ENCODE peak calls at places on chromosome 3, in ten cellular contexts. A is A549; W is anterior cingulate cortex; K is activated CD8-positive, alpha-beta memory T cell treated with anti-CD3 and anti-CD28 coated beads, Interleukin-2, amount 50 U/mL, for 48 hours; Z is EL; U is activated CD4-positive, alpha-beta T cell treated with anti-CD3 and anti-CD28 coated beads, Interleukin-2, amount 50 U/mL, for 1 hour; Q is HEK293T; S is EH; J is T-cell; R is posterior vena cava. T is an unnamed sample.

GRCh38 chr3:39150170-39150802 is 3.1 kb downstream of the CSRNP1 start:
- DNase-seq in A (no peak), W (no peak), K (no peak), Z (no peak), U (no peak), Q (no peak), S (no peak), J (no peak), R (no peak), T (no peak)

GRCh38 chr3:52495096-52495495 is at the start of gene STAB1:
- DNase-seq in A (no peak), W (no peak), K (no peak), Z (no peak), U (no peak), Q (no peak), S (no peak), J (no peak), R (peak; percentile 93), T (no peak)

GRCh38 chr3:184746131-184747120 is 34.6 kb upstream of the MAGEF1 start:
- DNase-seq in A (no peak), W (no peak), K (no peak), Z (no peak), U (no peak), Q (no peak), S (no peak), J (no peak), R (peak; percentile 66), T (no peak)

GRCh38 chr3:33008282-33008681 is 56.8 kb downstream of the CCR4 start:
- DNase-seq in A (no peak), W (no peak), K (no peak), Z (no peak), U (no peak), Q (no peak), S (no peak), J (peak; percentile 9), R (no peak), T (no peak)

GRCh38 chr3:187101184-187102072 is 37.9 kb downstream of the RPL39L start:
- DNase-seq in A (peak; percentile 22), W (no peak), K (no peak), Z (peak; percentile 72), U (peak; percentile 54), Q (peak; percentile 10), S (peak; percentile 78), J (peak; percentile 29), R (peak; percentile 93), T (no peak)

GRCh38 chr3:133393691-133394474 is 6.0 kb upstream of the BFSP2 start:
- DNase-seq in A (no peak), W (no peak), K (no peak), Z (no peak), U (no peak), Q (no peak), S (no peak), J (no peak), R (no peak), T (no peak)

GRCh38 chr3:46447535-46447934 is 17.2 kb downstream of the LTF start:
- DNase-seq in A (no peak), W (no peak), K (no peak), Z (no peak), U (no peak), Q (no peak), S (no peak), J (no peak), R (no peak), T (no peak)

GRCh38 chr3:133295199-133295901 is 104.5 kb upstream of the BFSP2 start:
- DNase-seq in A (no peak), W (no peak), K (no peak), Z (peak; percentile 54), U (no peak), Q (no peak), S (peak; percentile 47), J (no peak), R (no peak), T (no peak)

GRCh38 chr3:61589856-61590255 is 28.5 kb downstream of the PTPRG start:
- DNase-seq in A (peak; percentile 35), W (no peak), K (no peak), Z (peak; percentile 88), U (no peak), Q (no peak), S (peak; percentile 84), J (no peak), R (no peak), T (no peak)

GRCh38 chr3:167899090-167899489 is 163.6 kb downstream of the SERPINI1 start:
- DNase-seq in A (no peak), W (no peak), K (no peak), Z (no peak), U (no peak), Q (no peak), S (no peak), J (no peak), R (no peak), T (no peak)

GRCh38 chr3:37262816-37263393 is 88.5 kb upstream of the LRRFIP2 start:
- DNase-seq in A (no peak), W (no peak), K (no peak), Z (peak; percentile 58), U (no peak), Q (no peak), S (peak; percentile 64), J (no peak), R (no peak), T (no peak)

GRCh38 chr3:25744477-25744876 is 38.8 kb downstream of the NGLY1 start:
- DNase-seq in A (no peak), W (no peak), K (no peak), Z (no peak), U (no peak), Q (no peak), S (no peak), J (no peak), R (no peak), T (no peak)

GRCh38 chr3:132034486-132035464 is at the start of gene CPNE4:
- DNase-seq in A (peak; percentile 83), W (peak; percentile 62), K (peak; percentile 92), Z (peak; percentile 76), U (peak; percentile 60), Q (peak; percentile 92), S (peak; percentile 72), J (peak; percentile 20), R (peak; percentile 93), T (peak; percentile 79)

GRCh38 chr3:16513141-16514020 is at the start of gene RFTN1:
- DNase-seq in A (no peak), W (peak; percentile 25), K (peak; percentile 81), Z (peak; percentile 80), U (peak; percentile 45), Q (peak; percentile 51), S (peak; percentile 81), J (peak; percentile 50), R (peak; percentile 91), T (peak; percentile 41)

GRCh38 chr3:50415066-50415465 is 55.7 kb upstream of the TMEM115 start:
- DNase-seq in A (no peak), W (no peak), K (no peak), Z (no peak), U (no peak), Q (peak; percentile 18), S (no peak), J (no peak), R (no peak), T (no peak)

GRCh38 chr3:19065027-19065426 is 83.3 kb upstream of the KCNH8 start:
- DNase-seq in A (no peak), W (no peak), K (no peak), Z (no peak), U (no peak), Q (peak; percentile 5), S (no peak), J (no peak), R (no peak), T (peak; percentile 14)

GRCh38 chr3:126927846-126928245 is 55.1 kb upstream of the PLXNA1 start:
- DNase-seq in A (no peak), W (no peak), K (no peak), Z (peak; percentile 38), U (no peak), Q (no peak), S (peak; percentile 73), J (no peak), R (peak; percentile 48), T (no peak)

GRCh38 chr3:101643861-101644613 is 32.9 kb downstream of the ZBTB11 start:
- DNase-seq in A (peak; percentile 9), W (no peak), K (no peak), Z (peak; percentile 93), U (no peak), Q (no peak), S (peak; percentile 96), J (peak; percentile 65), R (no peak), T (no peak)

GRCh38 chr3:53046171-53047170 is 598 bp upstream of the SFMBT1 start:
- DNase-seq in A (peak; percentile 82), W (peak; percentile 62), K (peak; percentile 82), Z (peak; percentile 56), U (peak; percentile 60), Q (no peak), S (peak; percentile 37), J (peak; percentile 55), R (peak; percentile 87), T (peak; percentile 38)

GRCh38 chr3:161914703-161915102 is 418.1 kb downstream of the OTOL1 start:
- DNase-seq in A (peak; percentile 42), W (no peak), K (no peak), Z (peak; percentile 71), U (no peak), Q (peak; percentile 31), S (peak; percentile 73), J (no peak), R (no peak), T (no peak)

GRCh38 chr3:43964640-43965039 is 273.9 kb downstream of the ABHD5 start:
- DNase-seq in A (no peak), W (no peak), K (no peak), Z (no peak), U (no peak), Q (no peak), S (no peak), J (no peak), R (no peak), T (no peak)

GRCh38 chr3:152269423-152270144 is 855 bp downstream of the MBNL1 start:
- DNase-seq in A (peak; percentile 54), W (no peak), K (no peak), Z (peak; percentile 87), U (peak; percentile 44), Q (peak; percentile 54), S (peak; percentile 96), J (peak; percentile 74), R (peak; percentile 49), T (no peak)

GRCh38 chr3:183210862-183211341 is 42.2 kb upstream of the B3GNT5 start:
- DNase-seq in A (no peak), W (no peak), K (no peak), Z (no peak), U (no peak), Q (no peak), S (no peak), J (no peak), R (no peak), T (no peak)

GRCh38 chr3:108091498-108092259 is 848 bp upstream of the CD47 start:
- DNase-seq in A (no peak), W (no peak), K (peak; percentile 70), Z (no peak), U (peak; percentile 50), Q (no peak), S (no peak), J (peak; percentile 42), R (no peak), T (no peak)

GRCh38 chr3:148648685-148649352 is 48.9 kb upstream of the AGTR1 start:
- DNase-seq in A (peak; percentile 38), W (no peak), K (no peak), Z (peak; percentile 82), U (no peak), Q (no peak), S (peak; percentile 81), J (no peak), R (no peak), T (no peak)

GRCh38 chr3:72816843-72817485 is 31.3 kb downstream of the SHQ1 start:
- DNase-seq in A (no peak), W (no peak), K (no peak), Z (no peak), U (no peak), Q (no peak), S (no peak), J (no peak), R (no peak), T (no peak)

GRCh38 chr3:61454806-61455205 is 106.6 kb upstream of the PTPRG start:
- DNase-seq in A (no peak), W (no peak), K (no peak), Z (no peak), U (no peak), Q (no peak), S (peak; percentile 3), J (no peak), R (no peak), T (no peak)

GRCh38 chr3:126419886-126420786 is 25.4 kb downstream of the CFAP100 start:
- DNase-seq in A (no peak), W (no peak), K (no peak), Z (peak; percentile 10), U (no peak), Q (no peak), S (peak; percentile 3), J (no peak), R (peak; percentile 81), T (no peak)

T was measured in HuH-7.5.